ENCODE peak calls at places on chromosomes 3 and 15, in five cellular contexts. One of them, this sample, is unnamed. For H3K4me1, the result is how much of the 10 kb centered on the place peaks cover.

GRCh38 chr3:64225695-64226499 is 631 bp upstream of the PRICKLE2 start:
- DNase-seq in H1: no peak
- DNase-seq in IMR-90: peak
- DNase-seq in ovary: no peak
- DNase-seq in spleen: no peak
- DNase-seq in this sample: no peak

GRCh38 chr15:25372298-25372697 is 66.5 kb downstream of the UBE3A start:
- DNase-seq in IMR-90: peak
- DNase-seq in spleen: no peak
- DNase-seq in ovary: no peak
- DNase-seq in H1: no peak
- DNase-seq in this sample: no peak

GRCh38 chr15:52428297-52428696 is 100.4 kb downstream of the MYO5A start:
- DNase-seq in IMR-90: peak
- DNase-seq in ovary: no peak
- DNase-seq in spleen: no peak
- DNase-seq in H1: no peak
- DNase-seq in this sample: no peak

GRCh38 chr3:66066963-66067617 is 28.4 kb upstream of the MAGI1 start:
- DNase-seq in H1: no peak
- DNase-seq in spleen: no peak
- DNase-seq in IMR-90: no peak
- DNase-seq in ovary: no peak
- DNase-seq in this sample: no peak

GRCh38 chr3:82001276-82001953 is 240.0 kb upstream of the GBE1 start:
- DNase-seq in IMR-90: no peak
- DNase-seq in spleen: no peak
- DNase-seq in ovary: no peak
- DNase-seq in H1: no peak
- DNase-seq in this sample: no peak

GRCh38 chr3:139689122-139689521 is 11.3 kb upstream of the NMNAT3 start:
- DNase-seq in H1: no peak
- DNase-seq in ovary: no peak
- DNase-seq in spleen: no peak
- DNase-seq in IMR-90: no peak
- DNase-seq in this sample: no peak

GRCh38 chr15:88218557-88219214 is 37.9 kb downstream of the NTRK3 start:
- DNase-seq in IMR-90: no peak
- DNase-seq in spleen: no peak
- DNase-seq in H1: no peak
- DNase-seq in ovary: no peak
- DNase-seq in this sample: no peak

GRCh38 chr15:62607643-62608042 is 434.9 kb upstream of the TPM1 start:
- DNase-seq in H1: no peak
- DNase-seq in spleen: no peak
- DNase-seq in ovary: no peak
- DNase-seq in IMR-90: peak
- DNase-seq in this sample: no peak

GRCh38 chr15:37028609-37029287 is 71.6 kb downstream of the MEIS2 start:
- DNase-seq in spleen: no peak
- DNase-seq in H1: no peak
- DNase-seq in ovary: no peak
- DNase-seq in IMR-90: peak
- DNase-seq in this sample: no peak

GRCh38 chr15:63922551-63923315 is 89.0 kb upstream of the HERC1 start:
- DNase-seq in spleen: peak
- DNase-seq in IMR-90: no peak
- DNase-seq in H1: no peak
- DNase-seq in ovary: no peak
- DNase-seq in this sample: no peak

GRCh38 chr3:114659109-114660081 is 365.6 kb downstream of the TIGIT start:
- DNase-seq in IMR-90: no peak
- DNase-seq in ovary: no peak
- DNase-seq in spleen: no peak
- DNase-seq in H1: no peak
- DNase-seq in this sample: no peak

GRCh38 chr15:35397027-35397426 is 148.9 kb downstream of the DPH6 start:
- DNase-seq in spleen: no peak
- DNase-seq in H1: no peak
- DNase-seq in ovary: no peak
- DNase-seq in IMR-90: peak
- DNase-seq in this sample: no peak

GRCh38 chr15:52348056-52348745 is 52.6 kb upstream of the MYO5C start:
- DNase-seq in ovary: no peak
- DNase-seq in IMR-90: peak
- DNase-seq in spleen: no peak
- DNase-seq in H1: no peak
- DNase-seq in this sample: no peak

GRCh38 chr15:47184405-47185221 is 532.7 kb upstream of the SEMA6D start:
- DNase-seq in H1: no peak
- DNase-seq in IMR-90: peak
- DNase-seq in ovary: peak
- DNase-seq in spleen: peak
- DNase-seq in this sample: no peak

GRCh38 chr15:33955945-33956344 is 12.4 kb upstream of the CHRM5 start:
- DNase-seq in IMR-90: no peak
- DNase-seq in ovary: no peak
- DNase-seq in H1: no peak
- DNase-seq in spleen: no peak
- DNase-seq in this sample: no peak

GRCh38 chr3:158532099-158532734 is 38.8 kb upstream of the MLF1 start:
- DNase-seq in ovary: no peak
- DNase-seq in H1: no peak
- DNase-seq in IMR-90: peak
- DNase-seq in spleen: no peak
- DNase-seq in this sample: no peak

GRCh38 chr15:69414702-69415161 is 583 bp downstream of the KIF23 start:
- DNase-seq in IMR-90: peak
- DNase-seq in H1: no peak
- DNase-seq in spleen: no peak
- DNase-seq in ovary: peak
- DNase-seq in this sample: no peak

GRCh38 chr15:83287541-83288027 is 3.1 kb upstream of the BNC1 start:
- DNase-seq in spleen: no peak
- DNase-seq in IMR-90: peak
- DNase-seq in H1: no peak
- DNase-seq in ovary: no peak
- DNase-seq in this sample: no peak

GRCh38 chr3:99834584-99834957 is 16.9 kb downstream of the CMSS1 start:
- DNase-seq in H1: no peak
- DNase-seq in ovary: no peak
- DNase-seq in IMR-90: no peak
- DNase-seq in spleen: no peak
- DNase-seq in this sample: no peak

GRCh38 chr15:52445954-52446353 is 82.7 kb downstream of the MYO5A start:
- DNase-seq in IMR-90: no peak
- DNase-seq in ovary: no peak
- DNase-seq in spleen: no peak
- DNase-seq in H1: no peak
- DNase-seq in this sample: no peak

GRCh38 chr3:14425574-14426304 is 23.3 kb downstream of the SLC6A6 start:
- DNase-seq in ovary: no peak
- DNase-seq in H1: no peak
- DNase-seq in spleen: peak
- DNase-seq in IMR-90: no peak
- DNase-seq in this sample: no peak

GRCh38 chr15:77504310-77504709 is 83.6 kb downstream of the HMG20A start:
- DNase-seq in spleen: no peak
- DNase-seq in IMR-90: no peak
- DNase-seq in ovary: no peak
- DNase-seq in H1: no peak
- DNase-seq in this sample: no peak

GRCh38 chr15:60932051-60932915 is 296.8 kb downstream of the RORA start:
- DNase-seq in ovary: no peak
- DNase-seq in H1: no peak
- DNase-seq in IMR-90: peak
- DNase-seq in spleen: no peak
- DNase-seq in this sample: peak

GRCh38 chr3:43810797-43811196 is 120.1 kb downstream of the ABHD5 start:
- DNase-seq in H1: no peak
- DNase-seq in IMR-90: no peak
- DNase-seq in ovary: no peak
- DNase-seq in spleen: no peak
- DNase-seq in this sample: no peak

GRCh38 chr15:62845239-62846126 is 197.1 kb upstream of the TPM1 start:
- DNase-seq in IMR-90: peak
- DNase-seq in ovary: no peak
- DNase-seq in H1: no peak
- DNase-seq in spleen: no peak
- DNase-seq in this sample: no peak

GRCh38 chr3:187197255-187197654 is at the start of gene RTP1:
- DNase-seq in H1: no peak
- DNase-seq in IMR-90: no peak
- DNase-seq in spleen: no peak
- DNase-seq in ovary: no peak
- DNase-seq in this sample: no peak

DNA sequence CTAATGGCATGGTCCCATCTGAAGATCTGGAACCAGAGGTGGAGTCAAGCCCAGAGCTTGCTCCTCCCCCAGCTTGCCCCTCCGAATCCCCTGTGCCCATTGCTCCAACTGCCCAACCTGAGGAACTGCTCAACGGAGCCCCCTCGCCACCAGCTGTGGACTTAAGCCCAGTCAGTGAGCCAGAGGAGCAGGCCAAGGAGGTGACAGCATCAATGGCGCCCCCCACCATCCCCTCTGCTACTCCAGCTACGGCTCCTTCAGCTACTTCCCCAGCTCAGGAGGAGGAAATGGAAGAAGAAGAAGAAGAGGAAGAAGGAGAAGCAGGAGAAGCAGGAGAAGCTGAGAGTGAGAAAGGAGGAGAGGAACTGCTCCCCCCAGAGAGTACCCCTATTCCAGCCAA is 7.3 kb downstream of the EIF4G1 start:
- DNase-seq in ovary: no peak
- DNase-seq in spleen: no peak
- DNase-seq in IMR-90: no peak
- DNase-seq in H1: no peak
- DNase-seq in this sample: no peak
- H3K4me1 ChIP-seq in ovary: under half
- H3K4me1 ChIP-seq in spleen: under half
- H3K4me1 ChIP-seq in IMR-90: under half
- H3K4me1 ChIP-seq in H1: under half
- H3K4me1 ChIP-seq in this sample: under half

GRCh38 chr3:184512621-184513020 is 49.0 kb upstream of the EPHB3 start:
- DNase-seq in IMR-90: no peak
- DNase-seq in ovary: no peak
- DNase-seq in H1: no peak
- DNase-seq in spleen: no peak
- DNase-seq in this sample: no peak

GRCh38 chr3:184511741-184512140 is 49.8 kb upstream of the EPHB3 start:
- DNase-seq in IMR-90: no peak
- DNase-seq in H1: no peak
- DNase-seq in ovary: no peak
- DNase-seq in spleen: no peak
- DNase-seq in this sample: no peak

GRCh38 chr3:184508938-184509337 is 52.6 kb upstream of the EPHB3 start:
- DNase-seq in H1: no peak
- DNase-seq in IMR-90: no peak
- DNase-seq in ovary: no peak
- DNase-seq in spleen: no peak
- DNase-seq in this sample: no peak

GRCh38 chr3:184513276-184514150 is 48.1 kb upstream of the EPHB3 start:
- DNase-seq in spleen: peak
- DNase-seq in H1: peak
- DNase-seq in ovary: peak
- DNase-seq in IMR-90: peak
- DNase-seq in this sample: peak

GRCh38 chr3:184514151-184514490 is 47.5 kb upstream of the EPHB3 start:
- DNase-seq in spleen: no peak
- DNase-seq in ovary: no peak
- DNase-seq in IMR-90: no peak
- DNase-seq in H1: no peak
- DNase-seq in this sample: no peak
- H3K4me3 ChIP-seq in spleen: peak
- H3K4me3 ChIP-seq in ovary: peak
- H3K4me3 ChIP-seq in IMR-90: no peak
- H3K4me3 ChIP-seq in H1: peak
- H3K4me3 ChIP-seq in this sample: peak

DNA sequence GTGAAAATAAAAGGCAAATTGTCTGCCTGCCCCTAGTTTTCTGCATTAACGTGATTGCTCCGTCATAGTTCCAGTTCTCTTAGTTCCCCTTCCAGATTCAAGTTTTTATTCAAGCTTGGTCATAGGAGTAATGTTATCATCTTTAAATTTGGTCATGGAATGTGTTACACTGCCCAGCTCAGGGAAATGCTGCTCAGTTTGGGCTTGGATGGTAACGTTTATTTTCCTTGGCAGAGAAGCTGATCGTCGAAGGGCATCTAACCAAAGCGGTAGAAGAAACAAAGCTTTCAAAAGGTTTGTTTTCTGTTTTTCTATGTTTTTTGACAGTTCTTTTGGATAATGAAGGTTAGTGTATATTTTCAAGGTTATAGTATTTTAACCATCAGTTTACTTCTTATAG is 118.4 kb upstream of the FLNB start:
- DNase-seq in spleen: no peak
- DNase-seq in IMR-90: peak
- DNase-seq in H1: no peak
- DNase-seq in ovary: no peak
- DNase-seq in this sample: no peak
- TF ChIP-seq POLR2A in spleen: no peak
- TF ChIP-seq POLR2A in IMR-90: no peak
- TF ChIP-seq POLR2A in H1: no peak
- TF ChIP-seq POLR2A in ovary: no peak
- TF ChIP-seq POLR2A in this sample: no peak

GRCh38 chr15:79494963-79495362 is 62.8 kb downstream of the MINAR1 start:
- DNase-seq in H1: no peak
- DNase-seq in ovary: no peak
- DNase-seq in spleen: no peak
- DNase-seq in IMR-90: no peak
- DNase-seq in this sample: no peak

GRCh38 chr15:79495716-79496115 is 63.6 kb downstream of the MINAR1 start:
- DNase-seq in H1: no peak
- DNase-seq in spleen: no peak
- DNase-seq in IMR-90: no peak
- DNase-seq in ovary: no peak
- DNase-seq in this sample: no peak

GRCh38 chr15:79494392-79494909 is 62.3 kb downstream of the MINAR1 start:
- DNase-seq in ovary: no peak
- DNase-seq in H1: no peak
- DNase-seq in IMR-90: no peak
- DNase-seq in spleen: no peak
- DNase-seq in this sample: no peak

GRCh38 chr15:79492065-79492464 is 59.9 kb downstream of the MINAR1 start:
- DNase-seq in ovary: no peak
- DNase-seq in spleen: no peak
- DNase-seq in IMR-90: no peak
- DNase-seq in H1: no peak
- DNase-seq in this sample: no peak

DNA sequence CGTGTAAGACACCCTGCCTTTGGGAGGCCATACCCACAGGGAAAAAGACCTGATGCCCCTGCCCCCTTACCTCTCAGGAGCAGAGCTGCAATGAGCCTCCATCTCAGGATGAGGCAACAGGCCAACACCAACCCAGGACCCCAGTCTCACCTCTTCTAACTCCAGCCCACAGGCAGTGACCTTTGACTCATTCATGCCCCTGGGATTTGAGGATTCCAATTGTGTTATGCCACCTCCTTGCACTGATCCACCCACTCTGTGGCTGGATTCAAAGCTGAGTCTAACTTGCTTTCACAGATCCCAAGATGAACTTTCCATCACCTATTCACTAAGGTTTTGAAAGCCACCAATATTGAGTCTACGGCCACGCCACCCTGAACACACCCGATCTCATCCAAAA is 64.7 kb downstream of the MINAR1 start:
- DNase-seq in H1: no peak
- DNase-seq in spleen: no peak
- DNase-seq in IMR-90: no peak
- DNase-seq in ovary: no peak
- DNase-seq in this sample: no peak
- H3K4me1 ChIP-seq in H1: under half
- H3K4me1 ChIP-seq in spleen: under half
- H3K4me1 ChIP-seq in IMR-90: under half
- H3K4me1 ChIP-seq in ovary: under half
- H3K4me1 ChIP-seq in this sample: under half

This sample was measured in prostate gland.